ENCODE peak calls at places on chromosomes 4 and X, in seven cellular contexts. Z is H9; G is activated naive CD4-positive, alpha-beta T cell treated with anti-CD3 and anti-CD28 coated beads for 36 hours; W is HEK293T; Y is activated CD4-positive, alpha-beta T cell treated with anti-CD3 and anti-CD28 coated beads for 24 hours; F is A172; B is GM10248. O is an unnamed sample.

GRCh38 chr4:148808416-148808815 is 366.2 kb upstream of the NR3C2 start:
- DNase-seq in Z (no peak), G (no peak), W (no peak), Y (no peak), F (no peak), B (no peak), O (no peak)

GRCh38 chr4:55215087-55215486 is 89.7 kb upstream of the KDR start:
- DNase-seq in Z (no peak), G (no peak), W (no peak), Y (no peak), F (no peak), B (no peak), O (no peak)

GRCh38 chr4:98481167-98481566 is 177.2 kb downstream of the TSPAN5 start:
- DNase-seq in Z (no peak), G (no peak), W (no peak), Y (no peak), F (no peak), B (no peak), O (no peak)

GRCh38 chrX:48521353-48522243 is at the start of gene EBP:
- DNase-seq in Z (peak), G (peak), W (peak), Y (peak), F (peak), B (peak), O (peak)

GRCh38 chrX:151773434-151773833 is 38.9 kb downstream of the CNGA2 start:
- DNase-seq in Z (peak), G (no peak), W (peak), Y (no peak), F (no peak), B (no peak), O (no peak)

GRCh38 chrX:154695913-154696312 is 42.5 kb upstream of the CTAG2 start:
- DNase-seq in Z (no peak), G (no peak), W (no peak), Y (no peak), F (no peak), B (no peak), O (no peak)

GRCh38 chr4:171308661-171309060 is 504.5 kb upstream of the GALNTL6 start:
- DNase-seq in Z (no peak), G (no peak), W (no peak), Y (no peak), F (no peak), B (no peak), O (no peak)

GRCh38 chrX:38570396-38570795 is 9.1 kb downstream of the TSPAN7 start:
- DNase-seq in Z (no peak), G (no peak), W (no peak), Y (no peak), F (no peak), B (no peak), O (no peak)

GRCh38 chr4:101944649-101945048 is 154.1 kb downstream of the BANK1 start:
- DNase-seq in Z (no peak), G (no peak), W (no peak), Y (no peak), F (no peak), B (no peak), O (no peak)

GRCh38 chr4:169821402-169821801 is 63.7 kb upstream of the HPF1 start:
- DNase-seq in Z (no peak), G (no peak), W (no peak), Y (no peak), F (no peak), B (no peak), O (no peak)

O was measured in GM13977.